ENCODE peak calls at places on chromosomes 2 and 18, in four cellular contexts. T is HCT116, Y is SK-N-SH, M is HepG2. L is an unnamed sample.

GRCh38 chr2:209556354-209556961 is 132.6 kb downstream of the MAP2 start:
- DNase-seq in T (peak), Y (peak), M (peak), L (peak)

GRCh38 chr2:27705851-27706622 is 42.3 kb downstream of the SLC4A1AP start:
- DNase-seq in T (peak), Y (no peak), M (peak), L (peak)

GRCh38 chr2:232632904-232633412 is 446 bp upstream of the EFHD1 start:
- DNase-seq in T (no peak), Y (no peak), M (no peak), L (peak)

GRCh38 chr2:60356346-60356745 is 197.1 kb downstream of the BCL11A start:
- DNase-seq in T (no peak), Y (no peak), M (no peak), L (no peak)

GRCh38 chr2:32450851-32451250 is 94.0 kb downstream of the BIRC6 start:
- DNase-seq in T (no peak), Y (no peak), M (no peak), L (no peak)

GRCh38 chr2:120939595-120940318 is 204.1 kb downstream of the GLI2 start:
- DNase-seq in T (no peak), Y (no peak), M (no peak), L (no peak)

GRCh38 chr2:46615555-46616487 is 136.5 kb downstream of the TMEM247 start:
- DNase-seq in T (no peak), Y (no peak), M (peak), L (no peak)

GRCh38 chr2:130289780-130290179 is 52.9 kb upstream of the IMP4 start:
- DNase-seq in T (no peak), Y (no peak), M (no peak), L (no peak)

GRCh38 chr2:27314709-27315108 is 6.5 kb upstream of the UCN start:
- DNase-seq in T (no peak), Y (no peak), M (no peak), L (no peak)

GRCh38 chr2:12555012-12555645 is 161.6 kb upstream of the TRIB2 start:
- DNase-seq in T (no peak), Y (peak), M (no peak), L (no peak)

GRCh38 chr2:45399040-45399784 is 211.9 kb downstream of the SRBD1 start:
- DNase-seq in T (no peak), Y (no peak), M (no peak), L (no peak)

GRCh38 chr2:15982285-15982967 is 42.1 kb downstream of the MYCN start:
- DNase-seq in T (no peak), Y (peak), M (no peak), L (no peak)

GRCh38 chr2:200913654-200914053 is 24.5 kb downstream of the NIF3L1 start:
- DNase-seq in T (no peak), Y (no peak), M (no peak), L (no peak)

GRCh38 chr2:14634223-14634884 is 1.8 kb downstream of the LRATD1 start:
- DNase-seq in T (no peak), Y (peak), M (peak), L (no peak)

GRCh38 chr2:104929663-104930062 is 75.7 kb downstream of the POU3F3 start:
- DNase-seq in T (no peak), Y (no peak), M (no peak), L (no peak)

GRCh38 chr18:46958209-46958608 is 40.8 kb downstream of the KATNAL2 start:
- DNase-seq in T (no peak), Y (no peak), M (no peak), L (no peak)

GRCh38 chr2:177353084-177353483 is 39.5 kb upstream of the AGPS start:
- DNase-seq in T (no peak), Y (no peak), M (no peak), L (no peak)

GRCh38 chr2:64522843-64523428 is 1.2 kb upstream of the AFTPH start:
- DNase-seq in T (peak), Y (peak), M (peak), L (peak)

GRCh38 chr2:47079515-47080412 is 75.3 kb downstream of the STPG4 start:
- DNase-seq in T (no peak), Y (peak), M (no peak), L (no peak)

GRCh38 chr2:97713296-97714083 is at the start of gene ZAP70:
- DNase-seq in T (no peak), Y (no peak), M (peak), L (no peak)

GRCh38 chr2:138475394-138475793 is 26.2 kb upstream of the SPOPL start:
- DNase-seq in T (no peak), Y (no peak), M (peak), L (no peak)

GRCh38 chr2:35461406-35461805 is 894.2 kb upstream of the CRIM1 start:
- DNase-seq in T (no peak), Y (no peak), M (no peak), L (peak)

GRCh38 chr2:35463805-35464596 is 891.6 kb upstream of the CRIM1 start:
- DNase-seq in T (no peak), Y (no peak), M (no peak), L (no peak)

GRCh38 chr2:35468271-35468670 is 887.3 kb upstream of the CRIM1 start:
- DNase-seq in T (no peak), Y (no peak), M (no peak), L (no peak)

DNA sequence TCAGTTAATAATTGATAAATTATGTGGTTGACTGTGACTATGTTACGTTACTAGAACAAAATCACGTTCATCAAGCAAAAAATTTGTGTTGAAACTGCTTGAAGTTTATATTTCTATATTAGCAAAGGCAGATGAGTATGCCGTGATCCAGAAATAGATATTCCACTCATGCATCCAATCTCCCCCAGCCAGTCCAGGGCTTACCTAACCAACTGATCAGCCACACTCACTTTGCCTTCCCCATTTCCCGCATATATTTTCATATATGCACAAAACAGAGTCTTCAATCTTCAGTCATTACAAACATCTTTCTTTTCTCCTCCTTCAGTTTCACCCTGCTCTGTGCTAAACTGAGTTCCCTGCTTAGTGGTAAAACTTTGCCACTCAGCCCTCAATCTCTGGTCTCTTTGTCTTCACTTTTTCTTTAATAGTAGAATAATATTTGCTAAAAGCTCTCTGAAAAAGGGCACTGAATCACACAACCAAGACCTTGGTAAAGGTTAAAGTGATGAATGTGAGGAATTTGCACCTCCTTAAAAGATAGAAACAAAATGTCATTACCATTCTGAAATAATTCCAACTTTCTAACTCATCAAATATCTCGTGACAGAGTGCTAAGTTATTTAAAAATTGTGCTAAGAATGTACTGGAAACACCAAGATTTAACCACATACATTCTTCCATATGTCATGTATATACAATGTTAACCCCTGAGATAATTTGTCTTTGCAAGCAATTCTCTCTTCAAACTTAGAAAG is 893.2 kb upstream of the CRIM1 start:
- DNase-seq in T (no peak), Y (no peak), M (no peak), L (peak)
- TF ChIP-seq JUND in T (no peak), Y (no peak), M (no peak), L (no peak)

GRCh38 chr2:42905341-42906114 is 113.1 kb upstream of the HAAO start:
- DNase-seq in T (no peak), Y (peak), M (peak), L (no peak)

GRCh38 chr2:42908538-42909200 is 116.3 kb upstream of the HAAO start:
- DNase-seq in T (no peak), Y (no peak), M (no peak), L (no peak)

GRCh38 chr2:42906115-42906556 is 113.8 kb upstream of the HAAO start:
- DNase-seq in T (no peak), Y (no peak), M (no peak), L (no peak)

GRCh38 chr2:42907835-42908234 is 115.5 kb upstream of the HAAO start:
- DNase-seq in T (no peak), Y (no peak), M (no peak), L (no peak)

GRCh38 chr2:42906557-42907380 is 114.4 kb upstream of the HAAO start:
- DNase-seq in T (no peak), Y (peak), M (no peak), L (peak)
- TF ChIP-seq JUND in T (no peak), Y (no peak), M (no peak), L (no peak)

GRCh38 chr2:135607561-135607960 is 76.3 kb downstream of the R3HDM1 start:
- DNase-seq in T (no peak), Y (no peak), M (peak), L (no peak)
- TF ChIP-seq JUND in T (no peak), Y (no peak), M (no peak), L (no peak)

DNA sequence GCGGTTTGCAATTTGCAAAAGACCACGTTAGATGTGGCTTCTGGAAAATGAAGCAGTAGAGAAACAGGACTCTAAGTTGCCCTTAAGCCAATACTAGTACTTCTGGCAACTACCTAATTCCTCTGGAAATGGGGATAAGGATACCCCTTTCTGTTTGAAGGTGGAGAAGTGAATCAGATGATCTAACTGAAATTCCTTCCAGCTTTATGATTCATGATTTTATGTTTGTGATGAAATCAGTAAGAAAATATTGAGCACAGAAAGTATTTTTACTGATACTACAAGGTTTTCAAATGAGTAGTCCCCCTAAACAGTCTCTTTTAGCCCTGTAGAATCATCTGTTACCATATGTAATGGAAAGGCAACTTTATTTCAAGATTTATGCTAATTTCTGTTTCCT is 98.0 kb downstream of the CDC42EP3 start:
- DNase-seq in T (no peak), Y (no peak), M (no peak), L (no peak)
- TF ChIP-seq JUND in T (peak), Y (peak), M (no peak), L (no peak)

GRCh38 chr2:953975-954686 is 3.5 kb downstream of the SNTG2 start:
- DNase-seq in T (no peak), Y (peak), M (peak), L (peak)
- TF ChIP-seq JUND in T (no peak), Y (no peak), M (no peak), L (no peak)

GRCh38 chr2:69682525-69682924 is 39.0 kb upstream of the AAK1 start:
- DNase-seq in T (no peak), Y (no peak), M (no peak), L (no peak)

GRCh38 chr2:69683170-69683971 is 39.8 kb upstream of the AAK1 start:
- DNase-seq in T (no peak), Y (peak), M (peak), L (no peak)

GRCh38 chr2:69686855-69687254 is 43.3 kb upstream of the AAK1 start:
- DNase-seq in T (no peak), Y (no peak), M (peak), L (no peak)

GRCh38 chr2:69688212-69688611 is 44.7 kb upstream of the AAK1 start:
- DNase-seq in T (no peak), Y (no peak), M (no peak), L (no peak)

DNA sequence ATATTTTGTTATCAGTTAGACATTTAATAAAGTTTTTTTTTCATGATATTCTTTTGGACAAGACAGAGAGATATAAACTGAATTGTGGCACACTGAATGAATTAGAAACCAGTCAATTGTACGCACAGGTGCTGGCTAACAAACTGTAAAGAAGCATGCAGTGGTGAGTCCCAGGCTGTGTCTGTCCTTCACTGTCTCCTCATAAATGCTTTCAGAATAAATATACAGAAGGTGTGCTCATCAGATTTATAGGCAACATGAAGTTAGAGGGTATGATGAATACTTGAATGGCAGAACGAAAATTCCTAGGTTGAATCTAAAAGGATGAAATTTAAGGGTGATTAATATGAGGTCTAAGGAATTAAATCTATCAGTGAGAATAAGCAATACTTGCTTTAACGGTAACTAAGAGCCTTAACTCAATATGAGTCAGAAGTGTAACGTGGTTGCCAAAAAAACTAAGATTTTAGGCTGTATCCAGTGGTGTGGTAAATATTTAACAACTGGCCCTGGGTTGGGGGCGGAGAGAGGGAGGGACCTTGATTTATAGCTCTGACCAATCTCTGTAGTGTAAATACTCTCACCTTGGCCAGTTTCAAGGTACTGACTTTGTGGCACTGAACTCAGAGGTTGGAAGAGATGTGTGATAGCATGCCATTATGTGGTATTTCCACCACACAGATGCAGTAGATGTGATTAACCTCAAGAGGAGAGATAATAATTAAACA is 41.9 kb upstream of the AAK1 start:
- DNase-seq in T (no peak), Y (no peak), M (peak), L (no peak)
- TF ChIP-seq JUND in T (no peak), Y (no peak), M (no peak), L (no peak)

GRCh38 chr18:32759768-32760167 is 13.1 kb downstream of the KLHL14 start:
- DNase-seq in T (no peak), Y (no peak), M (no peak), L (no peak)
- TF ChIP-seq JUND in T (no peak), Y (no peak), M (no peak), L (no peak)

L was measured in T47D.